ENCODE peak calls at places on chromosomes 3 and 15, in five cellular contexts. V is GM12878, L is SK-N-SH, W is K562, M is HepG2. A is an unnamed sample.

GRCh38 chr3:62888180-62888579 is 13.0 kb upstream of the CADPS start:
- DNase-seq in V (no peak), L (no peak), W (no peak), M (no peak), A (no peak)

GRCh38 chr3:161500057-161500836 is 3.6 kb downstream of the OTOL1 start:
- DNase-seq in V (no peak), L (no peak), W (no peak), M (peak; percentile 1), A (no peak)

GRCh38 chr3:36906504-36907149 is 38.2 kb downstream of the TRANK1 start:
- DNase-seq in V (no peak), L (no peak), W (no peak), M (no peak), A (no peak)

GRCh38 chr3:40237892-40238571 is 71.5 kb upstream of the EIF1B start:
- DNase-seq in V (no peak), L (peak; percentile 32), W (no peak), M (no peak), A (peak; percentile 42)

GRCh38 chr3:179348325-179349013 is 960 bp downstream of the MFN1 start:
- DNase-seq in V (peak; percentile 80), L (no peak), W (peak; percentile 35), M (peak; percentile 7), A (no peak)

GRCh38 chr15:97995881-97996603 is 35.5 kb downstream of the ARRDC4 start:
- DNase-seq in V (no peak), L (no peak), W (peak; percentile 40), M (no peak), A (peak; percentile 52)

GRCh38 chr15:68279779-68280745 is 2.5 kb downstream of the FEM1B start:
- DNase-seq in V (no peak), L (no peak), W (peak; percentile 25), M (no peak), A (no peak)

GRCh38 chr3:185282696-185283373 is 29.0 kb upstream of the EHHADH start:
- DNase-seq in V (peak; percentile 77), L (peak; percentile 92), W (no peak), M (peak; percentile 94), A (peak; percentile 91)

GRCh38 chr3:121493431-121493830 is 52.4 kb downstream of the POLQ start:
- DNase-seq in V (no peak), L (no peak), W (no peak), M (no peak), A (no peak)

GRCh38 chr15:36483409-36483808 is 96.0 kb upstream of the CDIN1 start:
- DNase-seq in V (no peak), L (no peak), W (no peak), M (no peak), A (no peak)

GRCh38 chr3:187044871-187045552 is 94.3 kb downstream of the RPL39L start:
- DNase-seq in V (no peak), L (peak; percentile 16), W (no peak), M (no peak), A (no peak)

DNA sequence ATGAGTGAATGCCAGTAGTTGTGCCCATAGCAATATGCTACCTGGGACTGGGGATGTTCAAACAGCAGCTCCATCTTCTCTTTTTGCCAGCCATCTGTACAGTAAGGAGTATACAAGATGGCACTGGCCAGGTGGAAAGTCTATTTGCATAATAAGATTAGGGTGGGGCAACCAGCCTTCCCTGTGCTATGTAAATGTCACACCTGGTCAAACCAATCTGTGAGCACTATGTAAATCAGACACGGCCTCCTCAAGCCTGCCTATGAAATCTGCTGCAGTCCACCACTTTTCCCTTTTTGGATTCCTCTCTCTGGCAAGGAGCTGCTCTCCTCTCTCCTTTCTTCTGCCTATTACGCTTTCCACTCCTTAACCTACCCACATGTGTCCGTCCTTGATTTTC is 53.0 kb downstream of the C3orf80 start:
- DNase-seq in V (no peak), L (no peak), W (peak; percentile 23), M (no peak), A (no peak)
- TF ChIP-seq FOXM1 in V (no peak), L (no peak), W (no peak), M (no peak), A (no peak)

GRCh38 chr3:14764331-14765064 is 54.3 kb upstream of the FGD5 start:
- DNase-seq in V (no peak), L (no peak), W (no peak), M (no peak), A (peak; percentile 3)

GRCh38 chr3:14766428-14767244 is 52.1 kb upstream of the FGD5 start:
- DNase-seq in V (no peak), L (no peak), W (no peak), M (no peak), A (no peak)

GRCh38 chr3:14767245-14767593 is 51.5 kb upstream of the FGD5 start:
- DNase-seq in V (no peak), L (peak; percentile 9), W (no peak), M (no peak), A (no peak)

GRCh38 chr3:14765576-14766427 is 53.0 kb upstream of the FGD5 start:
- DNase-seq in V (no peak), L (peak; percentile 63), W (no peak), M (no peak), A (no peak)

GRCh38 chr3:14765065-14765410 is 53.7 kb upstream of the FGD5 start:
- DNase-seq in V (no peak), L (no peak), W (no peak), M (no peak), A (no peak)
- TF ChIP-seq FOXM1 in V (no peak), L (no peak), W (no peak), M (no peak), A (no peak)

GRCh38 chr3:117962750-117963149 is 1071.9 kb downstream of the IGSF11 start:
- DNase-seq in V (no peak), L (no peak), W (no peak), M (no peak), A (no peak)
- TF ChIP-seq FOXM1 in V (no peak), L (no peak), W (no peak), M (no peak), A (no peak)

DNA sequence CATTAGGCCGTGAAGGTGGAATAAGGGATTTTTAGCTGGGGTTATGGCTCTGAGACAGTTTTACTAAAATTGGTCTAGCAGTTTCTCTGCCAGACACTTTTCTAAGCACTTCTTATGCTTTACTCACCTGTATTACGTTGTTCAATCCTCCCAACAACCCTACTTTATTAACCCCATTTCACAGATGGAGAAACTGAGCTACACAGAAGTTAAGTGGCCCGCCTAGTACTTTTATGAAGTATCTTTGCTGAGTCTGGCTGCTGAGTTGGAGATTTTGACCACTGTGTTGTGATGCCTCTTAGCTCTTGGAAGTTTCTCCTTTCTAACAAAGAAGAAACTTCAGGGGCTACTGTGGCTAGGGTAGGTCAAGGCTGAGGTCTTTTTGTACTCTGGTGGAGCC is 11.5 kb downstream of the LIMD1 start:
- DNase-seq in V (no peak), L (no peak), W (no peak), M (no peak), A (no peak)
- TF ChIP-seq FOXM1 in V (no peak), L (no peak), W (no peak), M (no peak), A (no peak)

GRCh38 chr15:62983956-62984355 is 58.6 kb upstream of the TPM1 start:
- DNase-seq in V (no peak), L (no peak), W (peak; percentile 4), M (no peak), A (no peak)
- TF ChIP-seq FOXM1 in V (no peak), L (no peak), W (peak; percentile 78), M (no peak), A (no peak)

DNA sequence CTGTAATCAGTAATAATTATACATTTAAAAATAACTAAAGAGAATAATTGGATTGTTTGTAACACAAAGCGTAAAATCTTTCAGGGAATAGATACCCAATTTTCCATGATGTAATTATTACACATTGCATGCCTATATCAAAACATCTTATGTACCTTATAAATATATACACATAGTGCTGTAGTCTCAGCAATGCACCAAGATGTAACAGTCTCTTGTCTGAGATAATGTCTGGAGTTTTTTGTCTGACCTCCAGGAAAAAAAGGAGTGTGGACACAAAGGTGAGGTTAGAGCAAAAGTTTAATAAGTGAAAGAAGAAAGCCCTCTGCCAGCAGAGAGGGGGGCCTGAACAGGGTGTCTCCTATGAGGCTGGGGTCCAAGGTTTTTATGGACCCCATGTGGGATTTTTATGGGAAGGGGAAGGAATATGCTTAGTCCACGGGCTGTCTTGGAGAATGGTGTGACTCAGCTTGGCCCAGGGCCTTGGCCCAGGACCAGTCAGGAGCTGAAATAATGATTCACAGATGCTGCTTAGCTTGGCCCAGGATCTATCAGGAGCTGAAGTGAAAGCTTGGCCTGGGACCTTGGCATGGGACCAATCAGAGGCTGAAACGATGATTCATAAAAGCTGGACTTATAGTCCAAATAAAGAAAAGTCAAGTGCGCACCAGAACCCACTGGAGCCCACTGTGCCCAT is 545.0 kb downstream of the ZPLD1 start:
- DNase-seq in V (no peak), L (peak; percentile 5), W (no peak), M (no peak), A (no peak)
- TF ChIP-seq FOXM1 in V (no peak), L (peak; percentile 27), W (no peak), M (no peak), A (no peak)

GRCh38 chr15:76065267-76065666 is 5.5 kb downstream of the TMEM266 start:
- DNase-seq in V (no peak), L (no peak), W (no peak), M (no peak), A (no peak)

GRCh38 chr15:76061700-76062099 is 1.9 kb downstream of the TMEM266 start:
- DNase-seq in V (no peak), L (no peak), W (no peak), M (no peak), A (no peak)

GRCh38 chr15:76065793-76066192 is 6.0 kb downstream of the TMEM266 start:
- DNase-seq in V (no peak), L (no peak), W (no peak), M (no peak), A (no peak)

GRCh38 chr15:76062282-76062681 is 2.5 kb downstream of the TMEM266 start:
- DNase-seq in V (no peak), L (no peak), W (no peak), M (no peak), A (no peak)

GRCh38 chr15:76064375-76064774 is 4.6 kb downstream of the TMEM266 start:
- DNase-seq in V (no peak), L (peak; percentile 32), W (no peak), M (no peak), A (no peak)
- TF ChIP-seq FOXM1 in V (no peak), L (no peak), W (no peak), M (no peak), A (no peak)

DNA sequence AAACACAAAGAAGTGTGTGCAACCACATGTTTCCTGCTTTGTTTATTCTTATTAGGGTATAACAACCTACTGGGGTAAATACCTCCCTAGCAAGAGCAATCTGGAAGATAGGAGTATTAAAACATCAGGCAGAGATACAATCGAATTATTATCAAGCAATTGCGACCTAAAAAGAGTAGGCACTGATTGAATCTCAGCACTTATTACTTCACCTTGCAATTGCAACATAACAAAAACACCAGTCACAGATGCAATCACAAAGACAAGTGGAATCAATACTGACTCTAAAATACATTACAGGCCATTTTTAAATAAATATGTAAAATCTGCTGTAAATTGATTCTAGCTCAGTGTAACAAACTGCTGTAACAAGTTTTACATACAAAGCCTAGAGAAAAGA is 94.5 kb upstream of the UBE2E2 start:
- DNase-seq in V (no peak), L (no peak), W (no peak), M (no peak), A (no peak)
- TF ChIP-seq FOXM1 in V (no peak), L (no peak), W (no peak), M (no peak), A (no peak)

GRCh38 chr3:38493019-38493418 is 3.1 kb upstream of the EXOG start:
- DNase-seq in V (no peak), L (no peak), W (no peak), M (no peak), A (no peak)
- TF ChIP-seq FOXM1 in V (no peak), L (no peak), W (no peak), M (no peak), A (no peak)

GRCh38 chr15:76139368-76140068 is 79.7 kb downstream of the TMEM266 start:
- DNase-seq in V (peak; percentile 51), L (peak; percentile 81), W (peak; percentile 82), M (peak; percentile 57), A (peak; percentile 90)
- TF ChIP-seq FOXM1 in V (no peak), L (no peak), W (no peak), M (no peak), A (no peak)

A was measured in HEK293T.